ENCODE peak calls at places on chromosomes 12 and 14, in five cellular contexts. T is endothelial cell of umbilical vein, X is A549, R is NB4, K is HCT116. W is an unnamed sample.

GRCh38 chr14:35883677-35884293 is 57.6 kb downstream of the BRMS1L start:
- DNase-seq in T (no peak), R (peak), X (peak), K (no peak), W (no peak)

GRCh38 chr14:77311217-77311616 is 9.5 kb downstream of the POMT2 start:
- DNase-seq in X (no peak), K (no peak), R (peak), T (no peak), W (no peak)

GRCh38 chr14:72679591-72680151 is 214.2 kb downstream of the DPF3 start:
- DNase-seq in X (no peak), T (peak), R (no peak), K (no peak), W (no peak)

GRCh38 chr14:79585845-79586244 is 625.5 kb downstream of the DIO2 start:
- DNase-seq in T (no peak), K (no peak), R (no peak), X (peak), W (no peak)

GRCh38 chr12:67720383-67720856 is 71.9 kb downstream of the DYRK2 start:
- DNase-seq in R (no peak), K (no peak), X (peak), T (no peak), W (no peak)

GRCh38 chr12:111444314-111444705 is 38.6 kb downstream of the SH2B3 start:
- DNase-seq in T (no peak), K (no peak), X (no peak), R (peak), W (peak)

GRCh38 chr14:106318700-106319099 is 792.3 kb downstream of the TMEM121 start:
- DNase-seq in X (no peak), R (peak), K (no peak), T (no peak), W (no peak)

GRCh38 chr12:53674977-53675700 is 744 bp downstream of the ATP5MC2 start:
- DNase-seq in R (no peak), X (no peak), T (peak), K (no peak), W (no peak)

GRCh38 chr12:102347761-102348160 is 132.6 kb downstream of the IGF1 start:
- DNase-seq in R (no peak), X (no peak), K (no peak), T (no peak), W (no peak)

GRCh38 chr12:8615206-8615605 is 2.5 kb upstream of the AICDA start:
- DNase-seq in T (no peak), X (no peak), K (no peak), R (no peak), W (no peak)

GRCh38 chr12:59972941-59973340 is 377.1 kb downstream of the SLC16A7 start:
- DNase-seq in K (peak), T (peak), X (peak), R (peak), W (no peak)

GRCh38 chr12:79344855-79345840 is 345.6 kb downstream of the PAWR start:
- DNase-seq in K (peak), R (peak), X (peak), T (peak), W (peak)

GRCh38 chr12:24015771-24016170 is 66.3 kb upstream of the SOX5 start:
- DNase-seq in X (no peak), R (no peak), T (no peak), K (no peak), W (no peak)

GRCh38 chr14:73723799-73724621 is 9.8 kb upstream of the PNMA1 start:
- DNase-seq in K (no peak), R (peak), T (peak), X (peak), W (no peak)

GRCh38 chr14:50726372-50727107 is 58.4 kb upstream of the SAV1 start:
- DNase-seq in T (no peak), R (no peak), K (no peak), X (no peak), W (no peak)

GRCh38 chr14:34843011-34843554 is 32.1 kb downstream of the BAZ1A start:
- DNase-seq in X (peak), K (no peak), R (peak), T (peak), W (peak)

GRCh38 chr12:90621927-90622326 is 333.0 kb downstream of the CCER1 start:
- DNase-seq in T (peak), K (no peak), R (no peak), X (no peak), W (no peak)

GRCh38 chr12:113587720-113588119 is 116.0 kb upstream of the LHX5 start:
- DNase-seq in T (no peak), R (no peak), X (no peak), K (no peak), W (no peak)

DNA sequence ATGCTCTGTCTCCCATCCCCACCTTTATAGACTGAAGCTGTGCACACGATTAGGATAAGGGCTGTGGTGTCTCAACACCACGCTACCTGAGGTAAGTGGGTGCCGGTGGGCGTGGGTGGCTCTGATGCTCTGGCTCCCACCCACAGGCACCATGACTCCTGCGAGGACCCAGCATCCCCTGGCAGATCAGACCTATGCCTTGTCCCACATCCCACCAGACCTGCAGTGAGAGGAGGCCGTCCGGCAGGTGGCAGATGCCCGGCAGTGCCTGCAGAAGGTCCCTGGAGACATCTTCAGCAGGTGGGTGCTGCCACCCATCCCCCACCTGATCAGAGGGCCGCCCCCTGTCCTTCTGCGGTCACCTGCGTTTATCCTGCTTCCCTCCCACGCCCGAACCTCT is 104.4 kb upstream of the PRB2 start:
- DNase-seq in T (no peak), X (no peak), R (no peak), K (no peak), W (no peak)
- TF ChIP-seq MAX in T (no peak), X (no peak), R (no peak), K (no peak), W (no peak)

GRCh38 chr12:96810477-96810876 is 96.6 kb upstream of the NEDD1 start:
- DNase-seq in R (no peak), T (peak), K (no peak), X (peak), W (no peak)
- TF ChIP-seq MAX in R (no peak), T (no peak), K (no peak), X (no peak), W (no peak)

GRCh38 chr12:1937481-1938224 is 19.2 kb upstream of the CACNA2D4 start:
- DNase-seq in X (no peak), K (no peak), T (no peak), R (no peak), W (no peak)

GRCh38 chr12:1934831-1935230 is 16.4 kb upstream of the CACNA2D4 start:
- DNase-seq in X (no peak), T (no peak), K (no peak), R (no peak), W (no peak)

GRCh38 chr12:1935242-1935641 is 16.8 kb upstream of the CACNA2D4 start:
- DNase-seq in T (no peak), R (no peak), K (no peak), X (no peak), W (no peak)

GRCh38 chr12:1935700-1936378 is 17.4 kb upstream of the CACNA2D4 start:
- DNase-seq in T (no peak), X (no peak), K (no peak), R (no peak), W (no peak)

DNA sequence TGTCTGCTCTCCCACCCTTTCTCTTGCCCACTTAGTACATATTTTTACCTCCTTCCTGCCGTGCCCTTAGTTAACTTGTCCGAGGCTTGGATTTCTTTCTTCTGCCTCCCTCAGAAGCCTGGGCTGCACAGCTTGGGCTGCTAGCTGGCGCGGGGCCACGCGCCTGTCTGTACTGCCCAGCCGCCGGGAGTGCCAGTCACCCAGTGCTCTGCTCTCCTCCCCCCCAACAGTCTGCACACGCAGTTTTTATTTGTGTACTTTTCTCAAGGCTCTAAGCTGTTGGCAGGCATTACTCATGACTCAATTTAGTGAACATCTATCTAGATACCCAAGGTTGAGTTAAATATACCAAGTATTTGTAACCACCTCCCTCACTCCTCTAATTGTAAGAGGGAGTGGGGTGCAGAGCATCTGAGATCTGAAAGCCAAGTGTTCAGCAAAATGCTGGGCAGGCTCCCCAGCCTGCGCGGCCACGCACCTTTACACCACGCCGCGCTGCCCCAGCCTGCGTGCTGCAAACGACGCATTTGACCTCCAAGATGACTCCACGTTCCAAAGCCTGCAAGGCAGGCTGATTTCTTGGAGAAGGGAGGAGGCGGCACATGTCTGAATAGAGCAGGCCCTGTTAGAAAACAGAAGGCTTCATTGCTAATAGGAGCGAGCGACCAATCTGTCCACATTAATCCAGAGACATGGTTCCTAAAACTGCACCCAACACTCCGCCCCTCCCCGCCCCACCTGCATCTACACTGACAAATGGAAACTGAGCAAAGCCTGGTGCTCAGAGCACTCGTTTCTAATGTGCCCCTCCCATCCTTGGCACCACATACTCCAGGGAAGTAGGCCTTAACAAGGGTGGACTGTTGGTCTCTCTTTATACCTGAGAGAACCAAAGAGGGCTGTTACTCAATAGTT is 18.2 kb upstream of the CACNA2D4 start:
- DNase-seq in K (no peak), R (no peak), X (peak), T (peak), W (no peak)
- TF ChIP-seq MAX in K (no peak), R (no peak), X (peak), T (no peak), W (no peak)

GRCh38 chr12:69509308-69509736 is 39.1 kb downstream of the FRS2 start:
- DNase-seq in T (peak), R (no peak), K (no peak), X (no peak), W (no peak)
- TF ChIP-seq MAX in T (no peak), R (no peak), K (no peak), X (no peak), W (no peak)

DNA sequence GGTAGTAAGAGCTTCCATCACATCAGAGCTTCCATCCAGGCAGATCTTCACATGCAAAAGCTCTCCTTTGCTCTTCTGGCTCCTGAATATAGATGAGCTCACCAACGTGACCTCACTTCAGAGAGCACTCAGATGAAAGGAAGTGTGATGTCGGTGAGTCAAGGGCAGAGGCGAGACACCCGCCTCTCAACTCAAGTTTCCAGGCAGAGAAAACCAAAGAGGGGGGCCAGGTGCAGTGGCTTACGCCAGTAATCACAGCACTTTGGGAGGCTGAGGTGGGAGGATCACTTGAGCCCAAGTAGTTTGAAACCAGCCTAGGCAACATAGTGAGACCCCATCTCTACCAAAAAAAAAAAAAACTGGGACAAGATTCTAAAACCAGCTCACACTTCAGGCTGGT is 126.9 kb downstream of the DUSP6 start:
- DNase-seq in X (peak), T (peak), R (peak), K (peak), W (no peak)
- TF ChIP-seq MAX in X (no peak), T (no peak), R (no peak), K (peak), W (no peak)

DNA sequence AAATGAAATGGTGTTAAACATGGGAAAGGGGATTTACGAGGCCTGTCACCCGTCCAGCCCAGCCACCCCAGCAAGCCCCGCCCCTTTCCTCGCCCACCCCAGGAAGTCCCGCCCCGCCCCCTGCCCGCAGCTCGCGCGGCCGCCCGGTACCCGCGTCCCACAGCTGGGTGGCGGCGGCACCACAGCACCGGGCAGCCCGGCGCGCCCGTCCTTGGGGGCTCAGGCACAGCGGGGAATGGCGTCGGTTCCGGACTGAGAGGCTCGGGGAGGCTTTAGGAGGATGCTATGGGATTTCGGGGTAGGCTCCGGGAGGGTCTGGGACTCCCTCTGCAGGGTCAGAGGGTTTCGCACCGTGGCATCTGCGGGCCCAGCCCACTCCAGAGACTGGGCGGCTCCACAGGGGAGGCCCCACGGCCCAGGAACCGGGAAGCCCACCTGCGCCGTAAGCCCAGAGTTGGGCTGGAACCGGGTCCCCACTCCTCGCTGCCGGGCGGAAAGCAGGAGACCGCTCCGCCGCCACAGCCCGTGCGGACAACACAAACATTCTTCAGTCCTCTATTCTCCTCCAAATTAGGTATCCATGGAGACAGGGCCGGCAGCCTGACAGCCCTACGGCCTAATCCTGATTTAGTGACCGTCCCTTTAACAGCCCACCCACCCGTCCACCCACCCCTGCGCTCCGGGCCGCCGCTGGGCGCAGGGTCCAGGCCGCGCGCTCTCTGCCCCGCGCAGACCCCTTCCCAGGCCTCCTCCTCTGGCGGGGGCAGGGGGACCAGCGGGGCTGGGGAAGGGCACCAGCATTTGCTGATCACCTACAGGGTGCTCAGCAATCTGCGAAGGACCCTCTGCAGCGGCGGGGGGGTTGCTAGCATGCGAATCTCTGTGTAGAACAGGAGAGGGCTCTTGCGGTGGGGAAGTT is 1.3 kb downstream of the FIGNL2 start:
- DNase-seq in X (no peak), K (no peak), R (peak), T (peak), W (no peak)
- TF ChIP-seq MAX in X (no peak), K (no peak), R (no peak), T (no peak), W (no peak)

GRCh38 chr12:56898938-56899337 is 35.3 kb downstream of the SDR9C7 start:
- DNase-seq in X (no peak), T (no peak), R (no peak), K (no peak), W (no peak)
- TF ChIP-seq MAX in X (no peak), T (no peak), R (no peak), K (no peak), W (no peak)

DNA sequence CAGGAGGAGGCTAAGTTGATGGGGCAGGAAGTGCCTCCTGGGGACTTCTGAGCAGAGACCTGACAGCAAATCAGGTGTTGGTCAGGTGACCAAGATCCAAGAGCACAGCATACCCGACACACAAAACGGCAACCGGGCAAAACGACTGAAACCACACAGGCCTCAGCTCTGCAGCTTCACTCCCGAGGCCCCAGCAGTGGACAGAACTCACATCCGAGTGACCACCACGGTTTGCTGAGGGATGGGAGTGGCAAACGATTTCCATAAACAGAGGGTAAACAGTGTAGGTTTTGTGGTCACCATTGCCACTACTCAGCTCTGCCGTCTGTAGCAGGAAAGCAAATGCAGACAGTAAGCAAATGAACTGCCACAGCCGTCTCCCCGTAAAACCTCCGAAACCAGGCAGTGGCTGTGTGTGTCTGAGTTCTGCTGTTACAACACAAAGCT is 14.4 kb downstream of the CHFR start:
- DNase-seq in K (no peak), T (no peak), X (no peak), R (no peak), W (peak)
- TF ChIP-seq MAX in K (no peak), T (no peak), X (no peak), R (no peak), W (no peak)

W was measured in GM12878.